ENCODE peak calls at places on chromosome 9, in four cellular contexts. U is transverse colon, A is heart left ventricle, Y is cardiac muscle cell. C is an unnamed sample. For H3K4me1, the result is how much of the 10 kb centered on the place peaks cover.

GRCh38 chr9:17942498-17942897 is 363.6 kb downstream of the SH3GL2 start:
- DNase-seq in A (no peak), Y (no peak), U (peak), C (no peak)

GRCh38 chr9:91714020-91714721 is 235.9 kb downstream of the ROR2 start:
- DNase-seq in Y (peak), A (peak), U (peak), C (peak)

GRCh38 chr9:106648799-106649198 is 214.2 kb upstream of the ZNF462 start:
- DNase-seq in U (no peak), A (no peak), Y (peak), C (no peak)

GRCh38 chr9:117957267-117957666 is 253.1 kb downstream of the TLR4 start:
- DNase-seq in A (no peak), Y (no peak), U (no peak), C (no peak)

GRCh38 chr9:103627731-103628130 is 466.4 kb upstream of the SMC2 start:
- DNase-seq in Y (no peak), U (no peak), A (no peak), C (no peak)

GRCh38 chr9:97638666-97639065 is 5.0 kb downstream of the NCBP1 start:
- DNase-seq in A (no peak), U (no peak), Y (no peak), C (no peak)

GRCh38 chr9:27359763-27360162 is 62.8 kb upstream of the EQTN start:
- DNase-seq in U (no peak), Y (no peak), A (no peak), C (no peak)

GRCh38 chr9:91992636-91993035 is 42.6 kb upstream of the ROR2 start:
- DNase-seq in Y (no peak), U (no peak), A (no peak), C (no peak)

GRCh38 chr9:69370430-69370829 is 45.4 kb downstream of the ENTREP1 start:
- DNase-seq in U (no peak), A (no peak), Y (peak), C (no peak)

GRCh38 chr9:36268007-36268427 is 9.8 kb upstream of the GNE start:
- DNase-seq in U (no peak), Y (peak), A (no peak), C (peak)

GRCh38 chr9:129237195-129237611 is 59.1 kb upstream of the IER5L start:
- DNase-seq in A (peak), U (no peak), Y (peak), C (peak)

GRCh38 chr9:126652140-126652558 is 38.4 kb downstream of the LMX1B start:
- DNase-seq in U (peak), A (no peak), Y (no peak), C (no peak)

GRCh38 chr9:5851445-5851844 is 18.5 kb upstream of the ERMP1 start:
- DNase-seq in Y (peak), A (no peak), U (peak), C (peak)

GRCh38 chr9:93258818-93259489 is 75.0 kb downstream of the WNK2 start:
- DNase-seq in Y (no peak), U (peak), A (no peak), C (no peak)

GRCh38 chr9:88322906-88323566 is 65.2 kb upstream of the SPIN1 start:
- DNase-seq in U (peak), Y (peak), A (no peak), C (no peak)

GRCh38 chr9:73095425-73095824 is 56.2 kb upstream of the ANXA1 start:
- DNase-seq in Y (no peak), A (no peak), U (no peak), C (no peak)

GRCh38 chr9:108117775-108118174 is 628.2 kb upstream of the KLF4 start:
- DNase-seq in U (no peak), A (no peak), Y (peak), C (no peak)

GRCh38 chr9:113042884-113043657 is 13.5 kb downstream of the ZFP37 start:
- DNase-seq in Y (peak), U (no peak), A (no peak), C (no peak)

GRCh38 chr9:33381231-33381791 is 21.1 kb downstream of the AQP7 start:
- DNase-seq in A (no peak), U (no peak), Y (no peak), C (no peak)

GRCh38 chr9:129697111-129697955 is 31.9 kb downstream of the PRRX2 start:
- DNase-seq in U (peak), A (peak), Y (peak), C (peak)

GRCh38 chr9:69554945-69555344 is 117.2 kb downstream of the APBA1 start:
- DNase-seq in A (no peak), Y (peak), U (no peak), C (no peak)

GRCh38 chr9:1458503-1458902 is 408.3 kb downstream of the DMRT2 start:
- DNase-seq in Y (peak), A (no peak), U (no peak), C (no peak)

GRCh38 chr9:1462626-1463308 is 412.6 kb downstream of the DMRT2 start:
- DNase-seq in A (no peak), Y (no peak), U (no peak), C (no peak)

GRCh38 chr9:1456301-1456999 is 406.3 kb downstream of the DMRT2 start:
- DNase-seq in Y (no peak), A (no peak), U (no peak), C (no peak)

GRCh38 chr9:1457460-1457859 is 407.3 kb downstream of the DMRT2 start:
- DNase-seq in A (no peak), U (no peak), Y (no peak), C (no peak)

GRCh38 chr9:1460143-1460769 is 410.1 kb downstream of the DMRT2 start:
- DNase-seq in Y (peak), U (peak), A (no peak), C (no peak)
- TF ChIP-seq CTCF in Y (peak), U (peak), A (peak), C (peak)

GRCh38 chr9:124222109-124222508 is 35.6 kb upstream of the NEK6 start:
- DNase-seq in Y (no peak), A (no peak), U (no peak), C (no peak)
- H3K4me1 ChIP-seq in Y (under half), A (half or more), U (half or more), C (under half)

GRCh38 chr9:83649080-83649479 is 26.1 kb downstream of the IDNK start:
- DNase-seq in Y (peak), U (peak), A (peak), C (peak)
- TF ChIP-seq CTCF in Y (peak), U (peak), A (peak), C (peak)

DNA sequence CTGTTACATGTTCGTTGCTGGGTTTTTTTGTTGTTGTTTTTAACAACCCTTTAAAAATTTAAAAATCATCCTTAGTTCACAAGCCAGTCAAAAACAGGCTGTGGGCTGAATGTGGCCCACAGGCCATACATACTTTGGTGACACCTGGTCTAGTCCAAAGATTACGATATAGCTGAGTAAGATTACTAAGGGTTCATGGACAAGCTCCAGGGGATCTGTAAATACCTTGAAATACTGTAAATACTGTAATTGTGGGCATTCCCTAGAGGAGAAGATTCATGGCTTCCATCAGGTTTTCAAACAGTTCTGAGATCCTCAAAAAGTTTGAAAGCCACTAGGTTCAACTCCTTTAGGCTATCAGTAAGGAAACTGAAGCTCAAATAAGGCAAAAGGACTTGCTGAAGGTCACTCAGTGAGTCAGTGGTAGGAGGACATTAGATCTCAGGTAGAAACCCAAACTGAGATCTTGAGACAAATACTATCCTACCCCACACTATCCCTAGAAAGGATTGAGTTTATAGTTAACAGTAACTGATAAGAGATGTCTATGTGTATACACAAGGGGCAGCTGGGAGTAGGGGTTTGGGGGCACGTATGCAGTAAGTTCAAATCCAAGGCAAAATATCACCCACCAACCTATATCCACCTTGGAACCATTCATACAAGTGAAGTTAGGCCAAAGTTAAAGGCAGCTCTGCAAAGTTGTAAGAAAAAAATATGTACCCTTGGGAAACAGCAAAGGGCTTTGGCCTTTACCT is 17.8 kb downstream of the RAB14 start:
- DNase-seq in A (no peak), Y (no peak), U (no peak), C (no peak)
- H3K4me1 ChIP-seq in A (half or more), Y (under half), U (half or more), C (half or more)